ENCODE peak calls at places on chromosomes 3 and 15, in five cellular contexts. One of them, this sample, is unnamed.
A peak's percentile ranks its signal among the peaks of the same experiment; 100 is the strongest.

GRCh38 chr15:41502787-41503668 is 9.4 kb downstream of the ITPKA start:
- ATAC-seq in pancreas: no peak
- ATAC-seq in right cardiac atrium: no peak
- ATAC-seq in WTC11: peak; percentile 55
- ATAC-seq in esophagus mucosa: peak; percentile 28
- ATAC-seq in this sample: no peak

GRCh38 chr3:59438492-59438891 is 388.7 kb upstream of the CFAP20DC start:
- ATAC-seq in right cardiac atrium: no peak
- ATAC-seq in pancreas: no peak
- ATAC-seq in esophagus mucosa: no peak
- ATAC-seq in WTC11: no peak
- ATAC-seq in this sample: no peak

GRCh38 chr3:22713936-22714335 is 489.2 kb upstream of the UBE2E2 start:
- ATAC-seq in esophagus mucosa: peak; percentile 96
- ATAC-seq in right cardiac atrium: no peak
- ATAC-seq in WTC11: no peak
- ATAC-seq in pancreas: no peak
- ATAC-seq in this sample: peak; percentile 85

GRCh38 chr15:34279341-34279740 is 54.5 kb downstream of the EMC4 start:
- ATAC-seq in esophagus mucosa: peak; percentile 95
- ATAC-seq in right cardiac atrium: peak; percentile 97
- ATAC-seq in pancreas: no peak
- ATAC-seq in WTC11: no peak
- ATAC-seq in this sample: no peak

GRCh38 chr15:52102468-52102867 is 10.1 kb downstream of the BCL2L10 start:
- ATAC-seq in WTC11: no peak
- ATAC-seq in esophagus mucosa: peak; percentile 17
- ATAC-seq in right cardiac atrium: no peak
- ATAC-seq in pancreas: no peak
- ATAC-seq in this sample: no peak

GRCh38 chr3:190305406-190305805 is 16.8 kb downstream of the CLDN1 start:
- ATAC-seq in esophagus mucosa: no peak
- ATAC-seq in pancreas: no peak
- ATAC-seq in right cardiac atrium: no peak
- ATAC-seq in WTC11: no peak
- ATAC-seq in this sample: no peak

GRCh38 chr3:172808969-172809546 is 58.5 kb downstream of the ECT2 start:
- ATAC-seq in esophagus mucosa: no peak
- ATAC-seq in pancreas: peak; percentile 50
- ATAC-seq in right cardiac atrium: no peak
- ATAC-seq in WTC11: no peak
- ATAC-seq in this sample: no peak

GRCh38 chr3:59426851-59427565 is 377.2 kb upstream of the CFAP20DC start:
- ATAC-seq in right cardiac atrium: no peak
- ATAC-seq in pancreas: no peak
- ATAC-seq in WTC11: no peak
- ATAC-seq in esophagus mucosa: no peak
- ATAC-seq in this sample: no peak

GRCh38 chr3:72818915-72819314 is 29.3 kb downstream of the SHQ1 start:
- ATAC-seq in esophagus mucosa: no peak
- ATAC-seq in pancreas: peak; percentile 49
- ATAC-seq in WTC11: no peak
- ATAC-seq in right cardiac atrium: peak; percentile 77
- ATAC-seq in this sample: peak; percentile 71

GRCh38 chr15:74800559-74801094 is 12.0 kb upstream of the LMAN1L start:
- ATAC-seq in pancreas: peak; percentile 2
- ATAC-seq in right cardiac atrium: peak; percentile 6
- ATAC-seq in esophagus mucosa: no peak
- ATAC-seq in WTC11: peak; percentile 8
- ATAC-seq in this sample: no peak

GRCh38 chr15:101288905-101289513 is 6.0 kb downstream of the SNRPA1 start:
- ATAC-seq in WTC11: peak; percentile 24
- ATAC-seq in right cardiac atrium: no peak
- ATAC-seq in esophagus mucosa: peak; percentile 49
- ATAC-seq in pancreas: peak; percentile 65
- ATAC-seq in this sample: no peak

GRCh38 chr3:43256714-43257461 is 29.5 kb upstream of the SNRK start:
- ATAC-seq in esophagus mucosa: no peak
- ATAC-seq in pancreas: no peak
- ATAC-seq in WTC11: no peak
- ATAC-seq in right cardiac atrium: peak; percentile 31
- ATAC-seq in this sample: no peak

GRCh38 chr3:14202874-14203520 is 24.4 kb downstream of the LSM3 start:
- ATAC-seq in esophagus mucosa: no peak
- ATAC-seq in right cardiac atrium: no peak
- ATAC-seq in pancreas: no peak
- ATAC-seq in WTC11: peak; percentile 8
- ATAC-seq in this sample: no peak

GRCh38 chr3:30294241-30294667 is 312.1 kb upstream of the TGFBR2 start:
- ATAC-seq in esophagus mucosa: no peak
- ATAC-seq in pancreas: no peak
- ATAC-seq in right cardiac atrium: peak; percentile 31
- ATAC-seq in WTC11: peak; percentile 83
- ATAC-seq in this sample: peak; percentile 65

GRCh38 chr3:32349184-32349583 is 42.5 kb upstream of the CMTM7 start:
- ATAC-seq in pancreas: no peak
- ATAC-seq in right cardiac atrium: no peak
- ATAC-seq in esophagus mucosa: no peak
- ATAC-seq in WTC11: peak; percentile 87
- ATAC-seq in this sample: no peak

GRCh38 chr3:108301695-108302404 is 5.5 kb downstream of the HHLA2 start:
- ATAC-seq in pancreas: no peak
- ATAC-seq in WTC11: no peak
- ATAC-seq in esophagus mucosa: no peak
- ATAC-seq in right cardiac atrium: no peak
- ATAC-seq in this sample: no peak

GRCh38 chr3:31403197-31403596 is 129.5 kb upstream of the STT3B start:
- ATAC-seq in WTC11: no peak
- ATAC-seq in esophagus mucosa: no peak
- ATAC-seq in right cardiac atrium: no peak
- ATAC-seq in pancreas: no peak
- ATAC-seq in this sample: no peak

GRCh38 chr3:8887435-8888295 is 75.6 kb downstream of the RAD18 start:
- ATAC-seq in esophagus mucosa: peak; percentile 29
- ATAC-seq in pancreas: no peak
- ATAC-seq in right cardiac atrium: no peak
- ATAC-seq in WTC11: peak; percentile 65
- ATAC-seq in this sample: no peak

GRCh38 chr3:160841455-160841854 is 85.4 kb downstream of the PPM1L start:
- ATAC-seq in pancreas: no peak
- ATAC-seq in esophagus mucosa: no peak
- ATAC-seq in WTC11: no peak
- ATAC-seq in right cardiac atrium: no peak
- ATAC-seq in this sample: no peak

This sample was measured in gastroesophageal sphincter.